ENCODE peak calls at places on chromosomes 6 and 20, in seven cellular contexts. D is HCT116, X is SK-N-SH, W is K562, J is HepG2, U is H1, Z is GM12878. L is an unnamed sample. For H3K27me3 and H3K4me1, the result is how much of the 10 kb centered on the place peaks cover.

GRCh38 chr6:117352466-117353081 is 73.2 kb downstream of the ROS1 start:
- DNase-seq in U (no peak), D (peak), W (no peak), X (no peak), Z (no peak), J (peak), L (no peak)

GRCh38 chr20:654427-654770 is 1.4 kb upstream of the SRXN1 start:
- DNase-seq in Z (no peak), W (no peak), U (no peak), J (no peak), D (no peak), X (no peak), L (no peak)

GRCh38 chr6:6734463-6735455 is 146.2 kb downstream of the LY86 start:
- DNase-seq in U (no peak), J (no peak), D (no peak), Z (no peak), W (no peak), X (no peak), L (no peak)

GRCh38 chr20:59831901-59832240 is 101.6 kb downstream of the SYCP2 start:
- DNase-seq in J (no peak), U (no peak), Z (no peak), W (no peak), D (no peak), X (peak), L (no peak)

GRCh38 chr6:128057541-128058335 is 156.9 kb upstream of the THEMIS start:
- DNase-seq in D (no peak), J (no peak), W (no peak), U (no peak), Z (no peak), X (no peak), L (no peak)

GRCh38 chr6:50025258-50025657 is 3.5 kb upstream of the DEFB110 start:
- DNase-seq in U (no peak), D (no peak), J (no peak), Z (no peak), X (no peak), W (no peak), L (no peak)

GRCh38 chr6:151629791-151630190 is 136.0 kb downstream of the CCDC170 start:
- DNase-seq in D (no peak), W (no peak), Z (no peak), J (no peak), U (no peak), X (no peak), L (no peak)

GRCh38 chr6:7758456-7758855 is 32.6 kb downstream of the BMP6 start:
- DNase-seq in D (peak), W (no peak), J (no peak), Z (no peak), U (no peak), X (no peak), L (no peak)

GRCh38 chr6:33206864-33207568 is 1.3 kb upstream of the RING1 start:
- DNase-seq in W (no peak), D (no peak), J (no peak), Z (no peak), X (peak), U (no peak), L (no peak)

GRCh38 chr20:63548992-63549391 is 1.4 kb upstream of the SRMS start:
- DNase-seq in J (no peak), W (no peak), X (no peak), Z (no peak), D (no peak), U (no peak), L (no peak)

GRCh38 chr20:44085616-44086434 is 101.2 kb downstream of the JPH2 start:
- DNase-seq in W (no peak), D (no peak), Z (no peak), X (no peak), U (no peak), J (no peak), L (no peak)

GRCh38 chr6:148304976-148305375 is 37.7 kb upstream of the SASH1 start:
- DNase-seq in W (no peak), X (no peak), U (no peak), Z (no peak), J (no peak), D (no peak), L (no peak)

GRCh38 chr6:42105714-42106662 is 36.4 kb downstream of the C6orf132 start:
- DNase-seq in X (no peak), Z (no peak), J (no peak), D (no peak), W (no peak), U (no peak), L (no peak)

GRCh38 chr6:117280922-117281321 is 15.6 kb downstream of the VGLL2 start:
- DNase-seq in D (peak), U (no peak), X (no peak), Z (no peak), J (peak), W (peak), L (no peak)

GRCh38 chr20:41615671-41616070 is 2.5 kb downstream of the CHD6 start:
- DNase-seq in J (no peak), D (no peak), W (no peak), Z (no peak), U (no peak), X (no peak), L (no peak)

GRCh38 chr20:51563597-51564332 is 21.2 kb upstream of the NFATC2 start:
- DNase-seq in Z (no peak), U (no peak), X (peak), W (peak), D (peak), J (peak), L (no peak)

GRCh38 chr6:90068264-90068663 is 174.0 kb downstream of the GJA10 start:
- DNase-seq in J (no peak), W (peak), X (no peak), Z (no peak), D (peak), U (no peak), L (peak)

GRCh38 chr6:15596241-15596896 is 66.5 kb downstream of the DTNBP1 start:
- DNase-seq in U (no peak), W (no peak), Z (no peak), D (no peak), J (no peak), X (no peak), L (no peak)

GRCh38 chr6:70955441-70956190 is 1.2 kb downstream of the B3GAT2 start:
- DNase-seq in D (peak), Z (peak), U (peak), W (peak), J (peak), X (peak), L (peak)

GRCh38 chr6:4936681-4937041 is 67.2 kb downstream of the RPP40 start:
- DNase-seq in U (no peak), W (peak), Z (no peak), X (peak), J (peak), D (no peak), L (no peak)

DNA sequence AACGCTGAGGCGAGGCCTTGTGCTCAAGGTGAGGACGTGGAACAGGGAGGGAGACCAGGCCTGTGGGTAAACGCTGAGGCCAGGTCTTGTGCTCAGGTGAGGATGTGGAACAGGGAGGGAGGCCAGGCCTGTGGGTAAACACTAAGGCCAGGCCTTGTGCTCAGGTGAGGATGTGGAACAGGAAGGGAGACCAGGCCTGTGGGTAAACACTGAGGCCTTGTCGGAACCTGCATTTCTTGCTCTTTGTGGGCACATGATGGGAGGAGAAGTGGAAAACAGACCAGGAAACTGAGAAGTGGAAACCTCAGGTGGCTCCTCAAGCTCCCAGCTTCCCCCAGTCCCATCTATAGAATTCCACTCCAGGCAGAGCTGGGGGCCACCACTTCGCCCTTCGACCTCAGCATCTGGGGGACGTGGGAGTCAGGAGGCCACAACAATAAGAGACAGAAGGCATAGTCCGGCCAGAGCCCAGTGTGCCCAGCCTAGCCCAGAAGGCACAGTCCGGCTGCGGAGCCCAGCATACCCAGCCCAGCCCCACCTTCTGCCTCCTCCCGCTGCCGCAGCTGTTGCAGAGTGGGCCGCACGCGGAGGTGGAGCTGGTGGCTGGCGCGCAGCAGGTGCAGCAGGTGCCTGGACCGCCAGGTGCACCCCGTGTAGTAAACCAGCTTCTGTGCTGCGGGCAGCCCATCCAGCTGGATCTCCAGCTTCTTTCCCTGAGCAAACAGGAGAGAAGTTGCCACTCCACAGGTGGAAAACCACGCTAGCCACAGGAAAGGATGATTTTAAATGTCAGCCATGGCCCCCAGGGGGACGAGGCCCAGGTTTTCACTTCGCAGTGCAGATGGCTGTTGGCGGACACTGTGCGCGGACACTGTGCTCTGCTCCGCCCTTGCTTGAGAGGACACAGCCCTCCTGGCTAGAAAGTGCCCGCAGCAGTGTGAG is 17.5 kb downstream of the FRMD1 start:
- DNase-seq in Z (no peak), W (no peak), U (no peak), J (no peak), D (no peak), X (no peak), L (no peak)
- TF ChIP-seq YY1 in Z (no peak), W (no peak), U (no peak), J (no peak), D (no peak), X (no peak), L (no peak)

GRCh38 chr20:18059603-18060002 is 1.9 kb upstream of the OVOL2 start:
- DNase-seq in Z (no peak), J (no peak), W (no peak), D (no peak), U (no peak), X (no peak), L (no peak)
- H3K27me3 ChIP-seq in Z (under half), J (half or more), W (under half), D (under half), U (under half), X (half or more), L (half or more)

DNA sequence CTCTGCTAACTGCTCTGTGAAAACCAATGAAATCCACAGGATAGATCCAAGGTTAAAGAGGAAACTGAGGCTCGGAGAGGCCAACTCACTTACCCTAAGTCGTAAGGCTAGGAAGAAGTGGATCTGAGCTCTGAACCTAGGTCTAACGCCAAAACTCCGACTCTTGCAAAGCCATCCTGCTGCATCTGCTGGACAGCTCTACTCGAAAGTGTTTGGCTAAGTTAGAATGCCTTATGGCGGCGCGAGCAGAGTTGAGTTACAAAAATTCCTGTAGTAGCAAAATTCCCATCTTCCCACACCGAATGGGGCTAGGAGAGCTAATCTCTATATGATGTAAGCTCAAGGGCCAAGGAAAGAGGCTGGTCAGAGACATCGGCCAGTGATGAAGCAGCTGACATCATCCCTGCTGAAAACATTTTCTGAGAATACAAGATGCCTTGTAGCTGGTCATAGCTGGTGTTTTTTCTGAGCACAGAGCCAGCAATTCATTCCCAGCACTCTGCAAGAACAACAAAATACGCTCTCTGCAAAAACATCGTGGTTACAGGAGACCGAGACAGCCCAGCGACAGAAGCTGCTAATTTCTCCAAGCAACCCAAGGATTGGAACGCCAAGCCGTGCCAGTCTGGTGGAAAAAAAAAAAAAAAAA is 1.8 kb downstream of the SPATA2 start:
- DNase-seq in U (no peak), J (no peak), W (no peak), Z (no peak), D (no peak), X (no peak), L (no peak)
- H3K4me1 ChIP-seq in U (under half), J (half or more), W (under half), Z (under half), D (under half), X (under half), L (under half)

GRCh38 chr20:2829376-2829775 is 11.1 kb downstream of the PCED1A start:
- DNase-seq in Z (no peak), W (no peak), U (no peak), D (no peak), J (no peak), X (no peak), L (no peak)
- TF ChIP-seq YY1 in Z (no peak), W (no peak), U (no peak), D (no peak), J (no peak), X (no peak), L (no peak)

GRCh38 chr20:35681953-35682352 is 17.2 kb downstream of the NFS1 start:
- DNase-seq in X (no peak), J (no peak), D (no peak), U (no peak), Z (no peak), W (no peak), L (no peak)
- H3K27me3 ChIP-seq in X (under half), J (under half), D (under half), U (under half), Z (under half), W (under half), L (under half)

GRCh38 chr6:112202639-112203341 is 51.6 kb downstream of the LAMA4 start:
- DNase-seq in X (peak), W (no peak), D (no peak), J (no peak), Z (peak), U (no peak), L (no peak)
- H3K4me1 ChIP-seq in X (under half), W (under half), D (under half), J (under half), Z (under half), U (under half), L (under half)

GRCh38 chr6:14110001-14110818 is 7.4 kb upstream of the CD83 start:
- DNase-seq in U (no peak), W (peak), X (no peak), J (no peak), Z (peak), D (no peak), L (no peak)
- TF ChIP-seq YY1 in U (no peak), W (no peak), X (no peak), J (no peak), Z (no peak), D (no peak), L (no peak)

GRCh38 chr6:160793652-160794051 is 91.6 kb downstream of the PLG start:
- DNase-seq in W (peak), Z (no peak), X (no peak), J (no peak), U (no peak), D (no peak), L (no peak)
- H3K27me3 ChIP-seq in W (under half), Z (under half), X (under half), J (under half), U (under half), D (under half), L (under half)

GRCh38 chr6:107616776-107617175 is 126.9 kb downstream of the SOBP start:
- DNase-seq in W (no peak), X (peak), U (no peak), D (no peak), J (no peak), Z (no peak), L (no peak)

GRCh38 chr6:107612762-107613415 is 123.0 kb downstream of the SOBP start:
- DNase-seq in J (no peak), U (no peak), Z (no peak), W (no peak), D (no peak), X (no peak), L (no peak)

GRCh38 chr6:107611060-107611824 is 121.3 kb downstream of the SOBP start:
- DNase-seq in W (no peak), D (no peak), U (no peak), Z (no peak), J (no peak), X (no peak), L (peak)

GRCh38 chr6:107614828-107615227 is 124.9 kb downstream of the SOBP start:
- DNase-seq in J (no peak), W (no peak), Z (no peak), X (no peak), U (no peak), D (no peak), L (no peak)

DNA sequence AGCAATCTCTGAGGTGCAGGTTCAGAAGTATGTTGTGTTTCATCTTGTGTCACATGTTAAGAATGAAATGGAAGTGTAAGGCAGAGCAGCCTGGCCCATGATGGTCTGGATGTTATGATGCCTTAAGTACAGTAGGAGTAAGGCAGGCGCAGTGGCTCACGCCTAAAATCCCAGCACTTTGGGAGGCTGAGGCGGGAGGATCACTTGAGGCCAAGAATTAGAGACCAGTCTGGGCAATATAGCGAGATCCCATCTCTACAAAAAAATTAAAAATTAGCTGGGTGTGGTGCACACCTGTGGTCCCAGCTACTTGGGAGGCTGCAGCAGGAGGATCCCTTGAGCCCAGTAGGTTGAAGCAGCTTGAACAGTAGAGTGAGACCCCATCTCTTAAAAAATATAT is 124.1 kb downstream of the SOBP start:
- DNase-seq in W (no peak), Z (no peak), U (no peak), D (no peak), X (no peak), J (no peak), L (no peak)
- H3K4me1 ChIP-seq in W (under half), Z (under half), U (half or more), D (under half), X (under half), J (under half), L (under half)

L was measured in NT2/D1.